ENCODE peak calls at places on chromosomes 11 and 22, in four cellular contexts. One of them, this sample, is unnamed.

GRCh38 chr11:9495780-9496514 is 35.1 kb downstream of the ZNF143 start:
- DNase-seq in upper lobe of left lung: no peak
- DNase-seq in ovary: no peak
- DNase-seq in CD8-positive, alpha-beta T cell: no peak
- DNase-seq in this sample: no peak

GRCh38 chr11:35419713-35420333 is 465 bp upstream of the SLC1A2 start:
- DNase-seq in upper lobe of left lung: no peak
- DNase-seq in ovary: no peak
- DNase-seq in CD8-positive, alpha-beta T cell: no peak
- DNase-seq in this sample: no peak

GRCh38 chr22:19798825-19799224 is 38.2 kb downstream of the TBX1 start:
- DNase-seq in upper lobe of left lung: no peak
- DNase-seq in CD8-positive, alpha-beta T cell: no peak
- DNase-seq in ovary: no peak
- DNase-seq in this sample: no peak

GRCh38 chr22:17883356-17883755 is 109.1 kb upstream of the BID start:
- DNase-seq in upper lobe of left lung: no peak
- DNase-seq in CD8-positive, alpha-beta T cell: no peak
- DNase-seq in ovary: peak
- DNase-seq in this sample: no peak

GRCh38 chr11:86668929-86669328 is 3.5 kb downstream of the ME3 start:
- DNase-seq in upper lobe of left lung: no peak
- DNase-seq in ovary: no peak
- DNase-seq in CD8-positive, alpha-beta T cell: no peak
- DNase-seq in this sample: no peak

GRCh38 chr11:12331239-12331874 is 46.0 kb upstream of the PARVA start:
- DNase-seq in CD8-positive, alpha-beta T cell: peak
- DNase-seq in ovary: peak
- DNase-seq in upper lobe of left lung: peak
- DNase-seq in this sample: no peak

GRCh38 chr22:44918166-44918924 is 91.5 kb downstream of the PHF21B start:
- DNase-seq in upper lobe of left lung: peak
- DNase-seq in ovary: peak
- DNase-seq in CD8-positive, alpha-beta T cell: no peak
- DNase-seq in this sample: no peak

GRCh38 chr11:62324738-62325556 is 12.3 kb upstream of the ASRGL1 start:
- DNase-seq in ovary: no peak
- DNase-seq in upper lobe of left lung: peak
- DNase-seq in CD8-positive, alpha-beta T cell: peak
- DNase-seq in this sample: no peak

GRCh38 chr11:88533001-88533400 is 195.5 kb upstream of the CTSC start:
- DNase-seq in CD8-positive, alpha-beta T cell: no peak
- DNase-seq in ovary: no peak
- DNase-seq in upper lobe of left lung: no peak
- DNase-seq in this sample: no peak

GRCh38 chr11:61477734-61478148 is 30.8 kb upstream of the LRRC10B start:
- DNase-seq in ovary: peak
- DNase-seq in CD8-positive, alpha-beta T cell: peak
- DNase-seq in upper lobe of left lung: peak
- DNase-seq in this sample: peak

GRCh38 chr11:30914143-30914762 is 328.1 kb upstream of the MPPED2 start:
- DNase-seq in ovary: peak
- DNase-seq in CD8-positive, alpha-beta T cell: no peak
- DNase-seq in upper lobe of left lung: no peak
- DNase-seq in this sample: no peak

GRCh38 chr22:37043214-37043827 is 8.2 kb upstream of the KCTD17 start:
- DNase-seq in upper lobe of left lung: no peak
- DNase-seq in ovary: no peak
- DNase-seq in CD8-positive, alpha-beta T cell: no peak
- DNase-seq in this sample: no peak

GRCh38 chr11:116438651-116439479 is 333.9 kb downstream of the BUD13 start:
- DNase-seq in CD8-positive, alpha-beta T cell: no peak
- DNase-seq in ovary: no peak
- DNase-seq in upper lobe of left lung: no peak
- DNase-seq in this sample: no peak

GRCh38 chr11:8229299-8230177 is 34.1 kb downstream of the LMO1 start:
- DNase-seq in ovary: no peak
- DNase-seq in CD8-positive, alpha-beta T cell: no peak
- DNase-seq in upper lobe of left lung: no peak
- DNase-seq in this sample: no peak

GRCh38 chr22:44063462-44064371 is 39.6 kb downstream of the PARVB start:
- DNase-seq in CD8-positive, alpha-beta T cell: no peak
- DNase-seq in ovary: no peak
- DNase-seq in upper lobe of left lung: no peak
- DNase-seq in this sample: no peak

GRCh38 chr11:101470414-101470813 is 113.4 kb downstream of the TRPC6 start:
- DNase-seq in CD8-positive, alpha-beta T cell: no peak
- DNase-seq in upper lobe of left lung: no peak
- DNase-seq in ovary: no peak
- DNase-seq in this sample: no peak

GRCh38 chr11:75562048-75562835 is at the start of gene SERPINH1:
- DNase-seq in upper lobe of left lung: peak
- DNase-seq in CD8-positive, alpha-beta T cell: peak
- DNase-seq in ovary: peak
- DNase-seq in this sample: peak

GRCh38 chr11:75565221-75565814 is 3.3 kb downstream of the SERPINH1 start:
- DNase-seq in CD8-positive, alpha-beta T cell: no peak
- DNase-seq in ovary: no peak
- DNase-seq in upper lobe of left lung: peak
- DNase-seq in this sample: no peak

GRCh38 chr11:75563501-75563977 is 1.5 kb downstream of the SERPINH1 start:
- DNase-seq in upper lobe of left lung: no peak
- DNase-seq in ovary: no peak
- DNase-seq in CD8-positive, alpha-beta T cell: no peak
- DNase-seq in this sample: no peak

GRCh38 chr11:75562836-75563484 is 907 bp downstream of the SERPINH1 start:
- DNase-seq in upper lobe of left lung: peak
- DNase-seq in ovary: no peak
- DNase-seq in CD8-positive, alpha-beta T cell: no peak
- DNase-seq in this sample: no peak

GRCh38 chr11:75563978-75564552 is 2.0 kb downstream of the SERPINH1 start:
- DNase-seq in ovary: peak
- DNase-seq in upper lobe of left lung: peak
- DNase-seq in CD8-positive, alpha-beta T cell: no peak
- DNase-seq in this sample: no peak
- TF ChIP-seq CTCF in ovary: peak
- TF ChIP-seq CTCF in upper lobe of left lung: peak
- TF ChIP-seq CTCF in CD8-positive, alpha-beta T cell: no peak
- TF ChIP-seq CTCF in this sample: no peak

GRCh38 chr22:25332386-25332785 is 112.9 kb downstream of the CRYBB2 start:
- DNase-seq in ovary: no peak
- DNase-seq in upper lobe of left lung: no peak
- DNase-seq in CD8-positive, alpha-beta T cell: no peak
- DNase-seq in this sample: no peak

GRCh38 chr22:25331050-25331449 is 111.6 kb downstream of the CRYBB2 start:
- DNase-seq in upper lobe of left lung: no peak
- DNase-seq in CD8-positive, alpha-beta T cell: no peak
- DNase-seq in ovary: no peak
- DNase-seq in this sample: no peak

GRCh38 chr22:25334091-25334490 is 114.7 kb downstream of the CRYBB2 start:
- DNase-seq in CD8-positive, alpha-beta T cell: peak
- DNase-seq in upper lobe of left lung: no peak
- DNase-seq in ovary: no peak
- DNase-seq in this sample: peak
- TF ChIP-seq CTCF in CD8-positive, alpha-beta T cell: no peak
- TF ChIP-seq CTCF in upper lobe of left lung: peak
- TF ChIP-seq CTCF in ovary: no peak
- TF ChIP-seq CTCF in this sample: no peak

GRCh38 chr11:33984682-33985389 is 66.7 kb upstream of the CAPRIN1 start:
- DNase-seq in upper lobe of left lung: no peak
- DNase-seq in ovary: no peak
- DNase-seq in CD8-positive, alpha-beta T cell: no peak
- DNase-seq in this sample: no peak
- TF ChIP-seq CTCF in upper lobe of left lung: no peak
- TF ChIP-seq CTCF in ovary: no peak
- TF ChIP-seq CTCF in CD8-positive, alpha-beta T cell: no peak
- TF ChIP-seq CTCF in this sample: no peak

GRCh38 chr11:112310414-112310813 is 49.8 kb upstream of the PLET1 start:
- DNase-seq in CD8-positive, alpha-beta T cell: no peak
- DNase-seq in ovary: no peak
- DNase-seq in upper lobe of left lung: no peak
- DNase-seq in this sample: no peak
- TF ChIP-seq CTCF in CD8-positive, alpha-beta T cell: no peak
- TF ChIP-seq CTCF in ovary: no peak
- TF ChIP-seq CTCF in upper lobe of left lung: no peak
- TF ChIP-seq CTCF in this sample: no peak

GRCh38 chr11:128890543-128891409 is at the start of gene KCNJ5:
- DNase-seq in upper lobe of left lung: no peak
- DNase-seq in CD8-positive, alpha-beta T cell: no peak
- DNase-seq in ovary: peak
- DNase-seq in this sample: no peak

GRCh38 chr11:128886401-128887119 is 4.6 kb upstream of the KCNJ5 start:
- DNase-seq in CD8-positive, alpha-beta T cell: no peak
- DNase-seq in upper lobe of left lung: peak
- DNase-seq in ovary: no peak
- DNase-seq in this sample: no peak

GRCh38 chr11:128889657-128890213 is 1.4 kb upstream of the KCNJ5 start:
- DNase-seq in CD8-positive, alpha-beta T cell: no peak
- DNase-seq in ovary: no peak
- DNase-seq in upper lobe of left lung: no peak
- DNase-seq in this sample: no peak

GRCh38 chr11:128890216-128890542 is 977 bp upstream of the KCNJ5 start:
- DNase-seq in ovary: no peak
- DNase-seq in upper lobe of left lung: no peak
- DNase-seq in CD8-positive, alpha-beta T cell: no peak
- DNase-seq in this sample: no peak

GRCh38 chr11:128888034-128888985 is 2.8 kb upstream of the KCNJ5 start:
- DNase-seq in CD8-positive, alpha-beta T cell: no peak
- DNase-seq in upper lobe of left lung: no peak
- DNase-seq in ovary: no peak
- DNase-seq in this sample: no peak
- TF ChIP-seq CTCF in CD8-positive, alpha-beta T cell: no peak
- TF ChIP-seq CTCF in upper lobe of left lung: no peak
- TF ChIP-seq CTCF in ovary: no peak
- TF ChIP-seq CTCF in this sample: no peak

GRCh38 chr22:38176170-38176741 is 5.4 kb downstream of the PLA2G6 start:
- DNase-seq in CD8-positive, alpha-beta T cell: no peak
- DNase-seq in ovary: peak
- DNase-seq in upper lobe of left lung: peak
- DNase-seq in this sample: no peak
- TF ChIP-seq CTCF in CD8-positive, alpha-beta T cell: no peak
- TF ChIP-seq CTCF in ovary: no peak
- TF ChIP-seq CTCF in upper lobe of left lung: no peak
- TF ChIP-seq CTCF in this sample: no peak

GRCh38 chr11:29227816-29228215 is 789.0 kb downstream of the KCNA4 start:
- DNase-seq in upper lobe of left lung: no peak
- DNase-seq in ovary: no peak
- DNase-seq in CD8-positive, alpha-beta T cell: no peak
- DNase-seq in this sample: no peak
- TF ChIP-seq CTCF in upper lobe of left lung: no peak
- TF ChIP-seq CTCF in ovary: no peak
- TF ChIP-seq CTCF in CD8-positive, alpha-beta T cell: no peak
- TF ChIP-seq CTCF in this sample: no peak

GRCh38 chr11:2893021-2893528 is 7.5 kb upstream of the CDKN1C start:
- DNase-seq in ovary: no peak
- DNase-seq in upper lobe of left lung: no peak
- DNase-seq in CD8-positive, alpha-beta T cell: no peak
- DNase-seq in this sample: no peak
- TF ChIP-seq CTCF in ovary: no peak
- TF ChIP-seq CTCF in upper lobe of left lung: no peak
- TF ChIP-seq CTCF in CD8-positive, alpha-beta T cell: no peak
- TF ChIP-seq CTCF in this sample: no peak

GRCh38 chr11:92854952-92855351 is 114.5 kb upstream of the MTNR1B start:
- DNase-seq in CD8-positive, alpha-beta T cell: no peak
- DNase-seq in ovary: no peak
- DNase-seq in upper lobe of left lung: no peak
- DNase-seq in this sample: no peak
- TF ChIP-seq CTCF in CD8-positive, alpha-beta T cell: no peak
- TF ChIP-seq CTCF in ovary: no peak
- TF ChIP-seq CTCF in upper lobe of left lung: no peak
- TF ChIP-seq CTCF in this sample: no peak

GRCh38 chr11:26749927-26750326 is 28.1 kb upstream of the SLC5A12 start:
- DNase-seq in CD8-positive, alpha-beta T cell: no peak
- DNase-seq in upper lobe of left lung: no peak
- DNase-seq in ovary: no peak
- DNase-seq in this sample: no peak

DNA sequence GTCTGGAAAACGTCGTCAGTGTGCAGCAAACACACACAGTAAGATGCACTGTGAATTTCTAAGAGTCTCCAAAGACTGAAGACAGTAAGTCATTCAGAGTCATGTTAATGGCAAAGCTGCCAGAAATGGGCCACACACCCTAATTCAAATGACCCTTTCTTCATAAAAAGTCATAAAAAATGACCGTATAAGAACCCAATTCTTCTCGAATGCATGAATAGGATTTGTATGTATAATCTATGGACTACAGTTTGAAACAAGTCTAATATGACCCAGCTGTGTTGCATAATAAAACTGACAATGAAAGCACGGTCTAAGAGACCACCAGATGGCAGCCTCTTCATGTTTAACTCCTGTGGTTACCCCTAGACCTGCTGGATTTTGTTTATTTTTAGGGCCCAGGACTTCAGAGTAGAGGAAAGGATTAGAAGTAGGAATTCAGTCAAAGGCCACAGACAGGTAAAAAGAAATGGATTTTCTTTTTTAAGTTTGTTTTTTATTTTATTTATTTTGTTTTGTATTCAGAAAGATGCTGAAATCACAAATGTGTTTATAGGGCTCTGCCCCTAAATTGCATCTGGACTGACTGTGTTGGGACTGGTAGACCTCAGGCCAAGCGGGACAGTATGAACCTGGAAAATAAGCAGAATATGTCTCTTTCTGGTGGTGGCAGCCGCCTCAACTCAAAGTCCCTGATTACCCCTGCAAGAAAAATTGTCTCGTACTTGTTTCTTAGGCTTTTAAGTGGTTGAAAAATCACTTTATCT is 32.1 kb upstream of the SLC5A12 start:
- DNase-seq in ovary: peak
- DNase-seq in CD8-positive, alpha-beta T cell: no peak
- DNase-seq in upper lobe of left lung: peak
- DNase-seq in this sample: no peak
- TF ChIP-seq CTCF in ovary: peak
- TF ChIP-seq CTCF in CD8-positive, alpha-beta T cell: no peak
- TF ChIP-seq CTCF in upper lobe of left lung: peak
- TF ChIP-seq CTCF in this sample: no peak